ENCODE peak calls at places on chromosome 5, in eight cellular contexts. B, L, V, E, W, C, T and G are unnamed samples.

GRCh38 chr5:172451771-172452197 is 2.5 kb downstream of the SH3PXD2B start:
- DNase-seq in B (peak), L (peak), V (no peak), E (peak), W (no peak), C (peak), T (no peak), G (peak)

GRCh38 chr5:72558383-72558782 is 51.2 kb upstream of the ZNF366 start:
- DNase-seq in B (no peak), L (no peak), V (no peak), E (no peak), W (no peak), C (no peak), T (no peak), G (no peak)

GRCh38 chr5:129724647-129725046 is 23.2 kb upstream of the MINAR2 start:
- DNase-seq in B (no peak), L (no peak), V (no peak), E (no peak), W (no peak), C (no peak), T (no peak), G (no peak)

GRCh38 chr5:6551287-6551954 is 81.4 kb downstream of the NSUN2 start:
- DNase-seq in B (no peak), L (no peak), V (no peak), E (peak), W (no peak), C (no peak), T (no peak), G (peak)

GRCh38 chr5:140312791-140313189 is 9.9 kb upstream of the PFDN1 start:
- DNase-seq in B (no peak), L (no peak), V (no peak), E (no peak), W (no peak), C (no peak), T (no peak), G (no peak)

GRCh38 chr5:168057905-168058304 is 233.5 kb upstream of the WWC1 start:
- DNase-seq in B (no peak), L (no peak), V (no peak), E (no peak), W (no peak), C (no peak), T (no peak), G (no peak)

GRCh38 chr5:172973127-172973916 is 10.2 kb upstream of the ATP6V0E1 start:
- DNase-seq in B (no peak), L (peak), V (no peak), E (no peak), W (no peak), C (no peak), T (no peak), G (no peak)

GRCh38 chr5:95901676-95902646 is 59.7 kb downstream of the ELL2 start:
- DNase-seq in B (no peak), L (peak), V (no peak), E (no peak), W (no peak), C (no peak), T (no peak), G (no peak)

GRCh38 chr5:11251242-11251641 is 490.2 kb upstream of the DAP start:
- DNase-seq in B (peak), L (peak), V (no peak), E (no peak), W (no peak), C (no peak), T (no peak), G (peak)

GRCh38 chr5:14928661-14929060 is 57.1 kb upstream of the ANKH start:
- DNase-seq in B (no peak), L (peak), V (no peak), E (no peak), W (no peak), C (no peak), T (no peak), G (no peak)

GRCh38 chr5:175047048-175047447 is 322.7 kb downstream of the MSX2 start:
- DNase-seq in B (no peak), L (no peak), V (no peak), E (no peak), W (no peak), C (no peak), T (no peak), G (no peak)

GRCh38 chr5:55603947-55604346 is 69.2 kb upstream of the PLPP1 start:
- DNase-seq in B (no peak), L (peak), V (no peak), E (no peak), W (no peak), C (peak), T (no peak), G (no peak)

GRCh38 chr5:10352404-10353240 is 873 bp upstream of the MARCHF6 start:
- DNase-seq in B (no peak), L (no peak), V (peak), E (no peak), W (peak), C (no peak), T (no peak), G (no peak)

GRCh38 chr5:124263680-124264491 is 482.6 kb downstream of the ZNF608 start:
- DNase-seq in B (no peak), L (no peak), V (peak), E (no peak), W (no peak), C (no peak), T (no peak), G (peak)

GRCh38 chr5:65562731-65563701 is at the start of the genes CENPK and PPWD1:
- DNase-seq in B (peak), L (peak), V (peak), E (peak), W (peak), C (peak), T (peak), G (peak)

GRCh38 chr5:134564396-134564795 is 38.9 kb downstream of the JADE2 start:
- DNase-seq in B (no peak), L (no peak), V (no peak), E (no peak), W (no peak), C (no peak), T (no peak), G (no peak)

GRCh38 chr5:16737173-16737572 is 120.4 kb upstream of the RETREG1 start:
- DNase-seq in B (no peak), L (no peak), V (no peak), E (no peak), W (no peak), C (no peak), T (no peak), G (no peak)
- H3K4me3 ChIP-seq in B (no peak), L (no peak), V (no peak), E (no peak), W (no peak), C (peak), T (no peak), G (no peak)

GRCh38 chr5:135846311-135846710 is 11.8 kb downstream of the SLC25A48 start:
- DNase-seq in B (no peak), L (no peak), V (no peak), E (peak), W (no peak), C (no peak), T (no peak), G (no peak)

GRCh38 chr5:135851186-135851906 is 16.9 kb downstream of the SLC25A48 start:
- DNase-seq in B (no peak), L (no peak), V (no peak), E (peak), W (no peak), C (no peak), T (no peak), G (no peak)

GRCh38 chr5:135850671-135851070 is 16.2 kb downstream of the SLC25A48 start:
- DNase-seq in B (no peak), L (no peak), V (no peak), E (peak), W (no peak), C (no peak), T (no peak), G (no peak)

GRCh38 chr5:135850231-135850630 is 15.8 kb downstream of the SLC25A48 start:
- DNase-seq in B (no peak), L (no peak), V (no peak), E (peak), W (no peak), C (no peak), T (no peak), G (no peak)

DNA sequence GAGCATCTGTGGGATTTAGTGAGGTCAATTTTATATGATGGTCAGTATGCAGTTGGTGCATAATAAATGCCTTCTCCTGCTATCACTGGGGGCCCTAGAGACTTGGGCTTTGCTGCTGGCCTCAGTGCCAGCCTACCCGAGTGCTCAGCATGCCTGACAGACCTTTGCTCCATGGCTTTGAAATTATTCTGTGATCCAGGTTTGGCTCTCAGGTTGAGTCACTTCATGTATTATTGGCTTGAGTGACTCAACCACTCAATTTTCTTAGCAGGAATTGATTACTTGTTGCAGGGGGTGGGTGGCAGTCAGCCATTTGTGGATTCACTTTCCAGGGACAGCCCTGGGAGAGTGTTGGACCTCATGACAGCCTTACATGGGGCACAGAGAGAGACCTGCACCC is 13.5 kb downstream of the SLC25A48 start:
- DNase-seq in B (no peak), L (no peak), V (no peak), E (peak), W (no peak), C (no peak), T (no peak), G (no peak)
- TF ChIP-seq CTCF in B (no peak), L (no peak), V (no peak), E (no peak), W (no peak), C (no peak), T (no peak), G (no peak)

GRCh38 chr5:132465095-132465707 is 25.4 kb downstream of the IRF1 start:
- DNase-seq in B (no peak), L (no peak), V (no peak), E (no peak), W (no peak), C (no peak), T (no peak), G (no peak)

GRCh38 chr5:132464155-132464939 is 26.2 kb downstream of the IRF1 start:
- DNase-seq in B (no peak), L (no peak), V (no peak), E (no peak), W (no peak), C (no peak), T (no peak), G (no peak)

GRCh38 chr5:132461671-132462070 is 28.9 kb downstream of the IRF1 start:
- DNase-seq in B (no peak), L (no peak), V (no peak), E (no peak), W (no peak), C (no peak), T (no peak), G (no peak)

GRCh38 chr5:132462856-132463745 is 27.5 kb downstream of the IRF1 start:
- DNase-seq in B (no peak), L (no peak), V (no peak), E (no peak), W (no peak), C (no peak), T (no peak), G (no peak)

DNA sequence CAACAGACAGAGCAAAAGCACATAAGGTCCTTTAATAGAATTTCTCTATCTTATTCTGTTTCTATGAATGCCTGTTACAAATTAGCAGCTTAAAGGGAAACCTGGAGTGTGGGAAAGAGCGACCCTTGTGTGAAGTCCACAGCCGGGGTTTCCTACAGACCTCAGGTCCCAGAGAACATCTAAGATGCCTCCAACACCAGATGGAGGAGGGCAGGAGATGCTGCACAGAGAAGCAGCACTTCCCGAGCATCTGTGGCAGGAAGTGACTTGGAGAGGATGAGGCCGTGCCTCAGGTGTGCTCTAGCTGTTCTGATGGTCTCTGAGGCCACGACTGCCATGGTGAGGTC is 26.8 kb downstream of the IRF1 start:
- DNase-seq in B (no peak), L (no peak), V (no peak), E (no peak), W (no peak), C (no peak), T (no peak), G (no peak)
- H3K4me3 ChIP-seq in B (no peak), L (no peak), V (no peak), E (no peak), W (no peak), C (no peak), T (peak), G (no peak)

DNA sequence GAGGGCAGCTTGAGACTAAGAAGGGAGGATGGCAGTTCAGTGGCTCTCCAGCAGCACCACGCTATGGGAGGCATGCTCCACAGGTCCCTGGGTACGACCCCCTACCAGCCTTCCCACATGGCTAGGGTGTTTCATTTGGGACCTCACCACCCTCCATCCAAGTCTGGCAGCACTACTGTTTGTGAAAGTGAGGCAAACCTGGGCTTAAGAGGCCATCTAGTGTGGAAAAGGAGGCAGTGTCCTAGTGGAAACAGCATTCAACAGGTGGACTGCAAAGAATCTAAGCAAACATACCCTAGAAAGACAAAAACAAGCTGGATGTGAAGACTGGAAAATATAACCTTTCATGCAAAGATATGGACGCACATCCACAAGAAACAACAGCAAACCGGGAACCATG is 4.8 kb upstream of the C5orf47 start:
- DNase-seq in B (no peak), L (no peak), V (peak), E (no peak), W (no peak), C (no peak), T (no peak), G (no peak)
- TF ChIP-seq CTCF in B (peak), L (peak), V (peak), E (no peak), W (no peak), C (peak), T (no peak), G (peak)